ENCODE peak calls at places on chromosomes 4 and X, in four cellular contexts. One of them, this sample, is unnamed.

GRCh38 chrX:39705299-39705698 is 392.5 kb downstream of the BCOR start:
- DNase-seq in SK-MEL-5: peak
- DNase-seq in NCI-H774: no peak
- DNase-seq in NCI-H2171 treated with DMSO at 0.1 percent for 48 hours: peak
- DNase-seq in this sample: peak

GRCh38 chrX:16140983-16141382 is 17.6 kb downstream of the GRPR start:
- DNase-seq in NCI-H2171 treated with DMSO at 0.1 percent for 48 hours: no peak
- DNase-seq in SK-MEL-5: no peak
- DNase-seq in NCI-H774: no peak
- DNase-seq in this sample: no peak

GRCh38 chr4:76449824-76450223 is 14.8 kb downstream of the SHROOM3 start:
- DNase-seq in NCI-H774: no peak
- DNase-seq in NCI-H2171 treated with DMSO at 0.1 percent for 48 hours: no peak
- DNase-seq in SK-MEL-5: peak
- DNase-seq in this sample: no peak

GRCh38 chr4:40316782-40317635 is 18.1 kb upstream of the CHRNA9 start:
- DNase-seq in NCI-H774: no peak
- DNase-seq in SK-MEL-5: peak
- DNase-seq in NCI-H2171 treated with DMSO at 0.1 percent for 48 hours: no peak
- DNase-seq in this sample: peak

GRCh38 chr4:40908297-40908696 is 158.5 kb downstream of the NSUN7 start:
- DNase-seq in NCI-H774: no peak
- DNase-seq in NCI-H2171 treated with DMSO at 0.1 percent for 48 hours: no peak
- DNase-seq in SK-MEL-5: no peak
- DNase-seq in this sample: no peak

GRCh38 chr4:2066011-2066551 is 7.0 kb downstream of the NAT8L start:
- DNase-seq in NCI-H2171 treated with DMSO at 0.1 percent for 48 hours: no peak
- DNase-seq in SK-MEL-5: no peak
- DNase-seq in NCI-H774: no peak
- DNase-seq in this sample: no peak

GRCh38 chrX:48278958-48279357 is 23.8 kb downstream of the SSX1 start:
- DNase-seq in NCI-H2171 treated with DMSO at 0.1 percent for 48 hours: no peak
- DNase-seq in SK-MEL-5: peak
- DNase-seq in NCI-H774: peak
- DNase-seq in this sample: peak

GRCh38 chr4:27010334-27010940 is 149.8 kb downstream of the STIM2 start:
- DNase-seq in SK-MEL-5: peak
- DNase-seq in NCI-H2171 treated with DMSO at 0.1 percent for 48 hours: peak
- DNase-seq in NCI-H774: peak
- DNase-seq in this sample: peak

GRCh38 chr4:139018971-139019758 is 3.6 kb downstream of the NOCT start:
- DNase-seq in NCI-H2171 treated with DMSO at 0.1 percent for 48 hours: peak
- DNase-seq in NCI-H774: no peak
- DNase-seq in SK-MEL-5: no peak
- DNase-seq in this sample: no peak

GRCh38 chr4:177771645-177772044 is 329.4 kb upstream of the AGA start:
- DNase-seq in SK-MEL-5: no peak
- DNase-seq in NCI-H774: no peak
- DNase-seq in NCI-H2171 treated with DMSO at 0.1 percent for 48 hours: no peak
- DNase-seq in this sample: no peak

GRCh38 chr4:55503164-55503563 is 43.5 kb downstream of the CLOCK start:
- DNase-seq in NCI-H774: no peak
- DNase-seq in SK-MEL-5: no peak
- DNase-seq in NCI-H2171 treated with DMSO at 0.1 percent for 48 hours: no peak
- DNase-seq in this sample: no peak

GRCh38 chr4:16016536-16016935 is 53.6 kb upstream of the FGFBP2 start:
- DNase-seq in NCI-H2171 treated with DMSO at 0.1 percent for 48 hours: no peak
- DNase-seq in SK-MEL-5: peak
- DNase-seq in NCI-H774: no peak
- DNase-seq in this sample: no peak

This sample was measured in KBM-7.